ENCODE peak calls at places on chromosomes 1 and 21, in six cellular contexts. One of them, this sample, is unnamed.

GRCh38 chr1:234565132-234565531 is 44.8 kb downstream of the IRF2BP2 start:
- DNase-seq in kidney: no peak
- DNase-seq in WERI-Rb-1: peak
- DNase-seq in left lung: no peak
- DNase-seq in body of pancreas: no peak
- DNase-seq in lower lobe of right lung: no peak
- DNase-seq in this sample: no peak

GRCh38 chr21:40603774-40604173 is 243.2 kb downstream of the DSCAM start:
- DNase-seq in body of pancreas: no peak
- DNase-seq in left lung: no peak
- DNase-seq in lower lobe of right lung: no peak
- DNase-seq in kidney: no peak
- DNase-seq in WERI-Rb-1: no peak
- DNase-seq in this sample: no peak

GRCh38 chr1:236394905-236395779 is 1.1 kb downstream of the EDARADD start:
- DNase-seq in WERI-Rb-1: peak
- DNase-seq in lower lobe of right lung: no peak
- DNase-seq in body of pancreas: peak
- DNase-seq in kidney: peak
- DNase-seq in left lung: peak
- DNase-seq in this sample: peak

GRCh38 chr1:18927082-18927653 is 24.8 kb upstream of the ALDH4A1 start:
- DNase-seq in kidney: peak
- DNase-seq in left lung: no peak
- DNase-seq in lower lobe of right lung: no peak
- DNase-seq in WERI-Rb-1: no peak
- DNase-seq in body of pancreas: no peak
- DNase-seq in this sample: no peak

GRCh38 chr1:225995919-225996864 is 3.0 kb downstream of the SDE2 start:
- DNase-seq in body of pancreas: no peak
- DNase-seq in lower lobe of right lung: no peak
- DNase-seq in WERI-Rb-1: no peak
- DNase-seq in kidney: no peak
- DNase-seq in left lung: no peak
- DNase-seq in this sample: no peak

GRCh38 chr1:167638064-167638463 is 8.0 kb downstream of the RCSD1 start:
- DNase-seq in lower lobe of right lung: no peak
- DNase-seq in kidney: no peak
- DNase-seq in WERI-Rb-1: no peak
- DNase-seq in body of pancreas: no peak
- DNase-seq in left lung: no peak
- DNase-seq in this sample: no peak

GRCh38 chr1:162823231-162823630 is 32.7 kb downstream of the HSD17B7 start:
- DNase-seq in lower lobe of right lung: no peak
- DNase-seq in left lung: no peak
- DNase-seq in WERI-Rb-1: no peak
- DNase-seq in body of pancreas: no peak
- DNase-seq in kidney: no peak
- DNase-seq in this sample: no peak

GRCh38 chr1:36567601-36568341 is 85.1 kb upstream of the CSF3R start:
- DNase-seq in kidney: no peak
- DNase-seq in lower lobe of right lung: peak
- DNase-seq in WERI-Rb-1: peak
- DNase-seq in left lung: no peak
- DNase-seq in body of pancreas: peak
- DNase-seq in this sample: no peak

GRCh38 chr1:46242918-46243317 is 4.6 kb upstream of the RAD54L start:
- DNase-seq in left lung: no peak
- DNase-seq in lower lobe of right lung: no peak
- DNase-seq in body of pancreas: no peak
- DNase-seq in kidney: no peak
- DNase-seq in WERI-Rb-1: no peak
- DNase-seq in this sample: no peak

GRCh38 chr1:46247433-46248121 is at the start of gene RAD54L:
- DNase-seq in WERI-Rb-1: peak
- DNase-seq in left lung: peak
- DNase-seq in body of pancreas: peak
- DNase-seq in kidney: peak
- DNase-seq in lower lobe of right lung: peak
- DNase-seq in this sample: peak

GRCh38 chr1:46246548-46247432 is 773 bp upstream of the RAD54L start:
- DNase-seq in left lung: peak
- DNase-seq in body of pancreas: no peak
- DNase-seq in lower lobe of right lung: peak
- DNase-seq in WERI-Rb-1: no peak
- DNase-seq in kidney: peak
- DNase-seq in this sample: peak

GRCh38 chr1:46248122-46248920 is 758 bp downstream of the RAD54L start:
- DNase-seq in kidney: no peak
- DNase-seq in body of pancreas: peak
- DNase-seq in lower lobe of right lung: peak
- DNase-seq in WERI-Rb-1: peak
- DNase-seq in left lung: no peak
- DNase-seq in this sample: no peak

GRCh38 chr1:46244656-46245371 is 2.7 kb upstream of the RAD54L start:
- DNase-seq in kidney: no peak
- DNase-seq in lower lobe of right lung: no peak
- DNase-seq in left lung: no peak
- DNase-seq in body of pancreas: no peak
- DNase-seq in WERI-Rb-1: no peak
- DNase-seq in this sample: peak
- TF ChIP-seq CTCF in kidney: peak
- TF ChIP-seq CTCF in lower lobe of right lung: peak
- TF ChIP-seq CTCF in left lung: no peak
- TF ChIP-seq CTCF in body of pancreas: peak
- TF ChIP-seq CTCF in WERI-Rb-1: peak
- TF ChIP-seq CTCF in this sample: peak

GRCh38 chr21:30994917-30995316 is 43.4 kb downstream of the KRTAP19-8 start:
- DNase-seq in kidney: no peak
- DNase-seq in lower lobe of right lung: no peak
- DNase-seq in body of pancreas: no peak
- DNase-seq in WERI-Rb-1: no peak
- DNase-seq in left lung: no peak
- DNase-seq in this sample: no peak
- H3K4me3 ChIP-seq in kidney: no peak
- H3K4me3 ChIP-seq in lower lobe of right lung: no peak
- H3K4me3 ChIP-seq in body of pancreas: no peak
- H3K4me3 ChIP-seq in WERI-Rb-1: no peak
- H3K4me3 ChIP-seq in left lung: no peak
- H3K4me3 ChIP-seq in this sample: no peak

DNA sequence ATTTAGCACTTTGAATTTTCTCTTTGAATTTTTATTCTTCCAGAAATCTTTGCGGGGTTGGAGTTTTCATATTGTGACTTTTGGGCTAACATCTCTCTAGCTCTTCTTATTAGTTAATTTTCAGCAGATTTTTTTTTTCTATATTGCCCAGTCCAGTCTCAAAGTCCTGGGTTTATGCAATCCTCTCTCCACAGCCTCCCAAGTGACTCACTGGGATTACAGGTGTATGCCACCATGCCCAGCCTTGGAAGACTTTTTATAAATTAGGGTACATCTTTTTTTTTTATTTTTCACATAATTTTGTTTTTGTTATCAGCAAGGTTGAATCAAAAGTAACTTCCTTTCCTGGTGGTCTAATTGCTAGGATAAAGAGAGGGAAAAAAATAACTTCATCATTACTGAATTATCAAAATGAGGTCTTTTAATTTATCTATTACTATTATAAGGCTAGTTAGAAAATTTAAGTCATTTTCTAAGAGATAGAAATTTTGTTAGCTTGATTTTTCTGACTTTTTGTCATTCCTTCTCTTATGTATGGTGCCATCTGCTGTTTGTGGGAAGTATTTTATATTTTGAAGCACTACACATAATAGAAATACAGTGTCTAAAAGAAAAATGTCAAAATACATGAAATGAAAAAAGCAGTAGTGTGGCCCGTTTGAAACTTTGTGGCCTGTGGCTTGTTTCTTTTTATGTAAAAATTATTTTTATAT is 273.4 kb upstream of the CACYBP start:
- DNase-seq in left lung: no peak
- DNase-seq in body of pancreas: no peak
- DNase-seq in kidney: no peak
- DNase-seq in WERI-Rb-1: no peak
- DNase-seq in lower lobe of right lung: no peak
- DNase-seq in this sample: peak
- TF ChIP-seq CTCF in left lung: no peak
- TF ChIP-seq CTCF in body of pancreas: no peak
- TF ChIP-seq CTCF in kidney: peak
- TF ChIP-seq CTCF in WERI-Rb-1: no peak
- TF ChIP-seq CTCF in lower lobe of right lung: peak
- TF ChIP-seq CTCF in this sample: peak

GRCh38 chr21:29431680-29432079 is 133.0 kb downstream of the BACH1 start:
- DNase-seq in WERI-Rb-1: no peak
- DNase-seq in kidney: no peak
- DNase-seq in lower lobe of right lung: no peak
- DNase-seq in body of pancreas: no peak
- DNase-seq in left lung: no peak
- DNase-seq in this sample: no peak

GRCh38 chr21:29433366-29434059 is 134.8 kb downstream of the BACH1 start:
- DNase-seq in body of pancreas: no peak
- DNase-seq in kidney: no peak
- DNase-seq in left lung: no peak
- DNase-seq in WERI-Rb-1: no peak
- DNase-seq in lower lobe of right lung: no peak
- DNase-seq in this sample: peak

GRCh38 chr21:29434081-29434480 is 135.4 kb downstream of the BACH1 start:
- DNase-seq in lower lobe of right lung: no peak
- DNase-seq in left lung: no peak
- DNase-seq in body of pancreas: no peak
- DNase-seq in kidney: no peak
- DNase-seq in WERI-Rb-1: no peak
- DNase-seq in this sample: peak

GRCh38 chr21:29436143-29436542 is 137.4 kb downstream of the BACH1 start:
- DNase-seq in lower lobe of right lung: no peak
- DNase-seq in left lung: no peak
- DNase-seq in body of pancreas: no peak
- DNase-seq in kidney: no peak
- DNase-seq in WERI-Rb-1: no peak
- DNase-seq in this sample: no peak

DNA sequence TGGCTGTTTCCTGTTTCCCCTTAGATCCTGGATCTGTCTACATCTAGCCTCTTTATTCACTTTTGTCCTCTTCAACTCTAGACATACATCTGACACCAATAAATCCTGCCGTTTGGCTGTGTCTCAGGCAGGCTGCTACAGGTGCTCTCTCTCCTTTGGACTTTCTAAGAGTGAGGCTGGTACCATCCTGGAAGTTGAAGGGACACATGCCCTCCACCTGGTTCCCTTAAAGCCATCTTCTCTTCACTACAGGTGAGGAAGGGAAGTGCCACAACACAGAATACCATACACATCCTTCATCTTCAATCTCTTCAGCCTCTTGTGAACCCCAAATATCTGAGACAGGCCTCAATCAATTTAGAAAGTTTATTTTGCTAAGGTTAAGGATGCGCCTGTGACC is 137.9 kb downstream of the BACH1 start:
- DNase-seq in kidney: no peak
- DNase-seq in WERI-Rb-1: no peak
- DNase-seq in left lung: no peak
- DNase-seq in lower lobe of right lung: no peak
- DNase-seq in body of pancreas: no peak
- DNase-seq in this sample: no peak
- H3K4me3 ChIP-seq in kidney: no peak
- H3K4me3 ChIP-seq in WERI-Rb-1: no peak
- H3K4me3 ChIP-seq in left lung: no peak
- H3K4me3 ChIP-seq in lower lobe of right lung: no peak
- H3K4me3 ChIP-seq in body of pancreas: no peak
- H3K4me3 ChIP-seq in this sample: no peak

DNA sequence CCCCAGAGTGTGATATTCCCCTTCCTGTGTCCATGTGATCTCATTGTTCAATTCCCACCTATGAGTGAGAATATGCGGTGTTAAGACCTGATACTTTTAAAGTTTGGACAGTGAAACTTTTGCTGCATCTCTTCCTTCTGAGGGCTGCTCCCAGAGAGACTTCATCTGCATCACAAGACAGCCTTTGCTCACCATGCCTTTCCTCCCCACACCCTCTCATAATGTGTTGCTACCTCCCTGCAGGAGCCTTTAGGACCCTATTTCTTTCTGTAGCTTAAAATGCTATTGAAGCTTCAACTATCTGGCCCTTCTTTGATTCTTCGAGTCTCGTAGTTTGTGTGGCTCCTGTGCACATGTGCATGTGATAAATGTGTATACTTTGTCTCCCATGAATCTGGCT is 23.7 kb downstream of the LEPR start:
- DNase-seq in lower lobe of right lung: no peak
- DNase-seq in left lung: no peak
- DNase-seq in body of pancreas: no peak
- DNase-seq in kidney: no peak
- DNase-seq in WERI-Rb-1: no peak
- DNase-seq in this sample: no peak
- TF ChIP-seq CTCF in lower lobe of right lung: no peak
- TF ChIP-seq CTCF in left lung: no peak
- TF ChIP-seq CTCF in body of pancreas: no peak
- TF ChIP-seq CTCF in kidney: no peak
- TF ChIP-seq CTCF in WERI-Rb-1: no peak
- TF ChIP-seq CTCF in this sample: no peak

GRCh38 chr1:197145451-197146029 is 929 bp downstream of the ASPM start:
- DNase-seq in lower lobe of right lung: no peak
- DNase-seq in WERI-Rb-1: no peak
- DNase-seq in left lung: no peak
- DNase-seq in body of pancreas: no peak
- DNase-seq in kidney: no peak
- DNase-seq in this sample: no peak

GRCh38 chr1:197149340-197149739 is 2.9 kb upstream of the ASPM start:
- DNase-seq in body of pancreas: no peak
- DNase-seq in left lung: no peak
- DNase-seq in kidney: no peak
- DNase-seq in lower lobe of right lung: no peak
- DNase-seq in WERI-Rb-1: no peak
- DNase-seq in this sample: no peak

GRCh38 chr1:197146108-197147095 is at the start of gene ASPM:
- DNase-seq in WERI-Rb-1: peak
- DNase-seq in kidney: peak
- DNase-seq in left lung: peak
- DNase-seq in lower lobe of right lung: peak
- DNase-seq in body of pancreas: peak
- DNase-seq in this sample: peak

GRCh38 chr1:197141556-197141955 is 4.9 kb downstream of the ASPM start:
- DNase-seq in WERI-Rb-1: no peak
- DNase-seq in body of pancreas: no peak
- DNase-seq in kidney: no peak
- DNase-seq in lower lobe of right lung: no peak
- DNase-seq in left lung: no peak
- DNase-seq in this sample: no peak

DNA sequence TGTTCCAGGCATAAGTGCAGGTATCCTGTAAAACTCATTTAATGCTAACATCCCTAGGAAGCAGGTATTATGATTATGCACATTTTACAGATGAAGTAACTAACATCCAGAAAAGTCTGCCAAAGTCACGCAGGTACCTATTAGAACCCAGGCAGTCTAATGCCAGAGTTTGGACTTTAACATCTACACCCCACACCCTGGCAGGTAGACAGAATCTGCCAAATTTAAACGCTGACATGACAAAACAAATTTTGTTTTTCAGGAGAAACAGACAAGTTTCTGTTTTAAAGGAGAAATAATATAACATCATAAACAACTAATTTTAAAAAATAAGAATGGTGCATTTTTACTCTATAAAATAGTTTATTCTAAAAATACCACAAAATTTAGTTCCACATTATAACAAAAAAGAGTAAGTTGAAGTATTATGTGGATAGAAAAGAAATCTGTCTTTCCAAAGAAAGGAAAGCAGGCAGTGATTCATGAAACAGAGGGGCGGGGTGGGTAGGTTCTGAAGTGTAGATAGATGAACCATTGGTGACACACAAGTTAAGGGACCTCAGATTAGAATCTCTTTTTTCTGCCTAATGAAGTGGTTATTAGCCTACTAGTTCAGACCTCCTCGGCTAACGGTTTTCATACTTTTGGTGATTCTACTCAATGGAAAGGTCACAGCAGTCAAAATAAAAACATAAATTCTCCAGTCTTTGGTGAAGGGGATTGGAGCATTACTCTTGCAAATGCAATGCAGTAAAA is 1.7 kb downstream of the ASPM start:
- DNase-seq in lower lobe of right lung: no peak
- DNase-seq in WERI-Rb-1: no peak
- DNase-seq in left lung: no peak
- DNase-seq in body of pancreas: no peak
- DNase-seq in kidney: no peak
- DNase-seq in this sample: peak
- H3K4me3 ChIP-seq in lower lobe of right lung: no peak
- H3K4me3 ChIP-seq in WERI-Rb-1: peak
- H3K4me3 ChIP-seq in left lung: no peak
- H3K4me3 ChIP-seq in body of pancreas: no peak
- H3K4me3 ChIP-seq in kidney: no peak
- H3K4me3 ChIP-seq in this sample: peak